ENCODE peak calls at places on chromosomes 13 and 19, in seven cellular contexts. One of them, this sample, is unnamed.

GRCh38 chr13:43031881-43032280 is 8.5 kb downstream of the DNAJC15 start:
- DNase-seq in mesendoderm: no peak
- DNase-seq in HCT116: no peak
- DNase-seq in heart left ventricle: no peak
- DNase-seq in breast epithelium: no peak
- DNase-seq in CD4-positive, alpha-beta T cell: no peak
- DNase-seq in suprapubic skin: no peak
- DNase-seq in this sample: no peak

GRCh38 chr13:73450583-73450982 is 391.8 kb downstream of the KLF5 start:
- DNase-seq in heart left ventricle: no peak
- DNase-seq in CD4-positive, alpha-beta T cell: no peak
- DNase-seq in breast epithelium: no peak
- DNase-seq in mesendoderm: no peak
- DNase-seq in suprapubic skin: no peak
- DNase-seq in HCT116: no peak
- DNase-seq in this sample: no peak

GRCh38 chr13:98517576-98518310 is 59.2 kb downstream of the STK24 start:
- DNase-seq in suprapubic skin: no peak
- DNase-seq in HCT116: no peak
- DNase-seq in breast epithelium: no peak
- DNase-seq in CD4-positive, alpha-beta T cell: peak
- DNase-seq in heart left ventricle: no peak
- DNase-seq in mesendoderm: no peak
- DNase-seq in this sample: no peak

GRCh38 chr13:61765940-61766666 is 350.5 kb upstream of the PCDH20 start:
- DNase-seq in mesendoderm: no peak
- DNase-seq in HCT116: no peak
- DNase-seq in breast epithelium: no peak
- DNase-seq in CD4-positive, alpha-beta T cell: no peak
- DNase-seq in heart left ventricle: no peak
- DNase-seq in suprapubic skin: no peak
- DNase-seq in this sample: no peak

GRCh38 chr19:48443731-48444128 is 2.1 kb upstream of the GRWD1 start:
- DNase-seq in mesendoderm: no peak
- DNase-seq in suprapubic skin: peak
- DNase-seq in CD4-positive, alpha-beta T cell: no peak
- DNase-seq in heart left ventricle: no peak
- DNase-seq in breast epithelium: no peak
- DNase-seq in HCT116: no peak
- DNase-seq in this sample: no peak

GRCh38 chr19:46828484-46828883 is 22.2 kb downstream of the AP2S1 start:
- DNase-seq in breast epithelium: no peak
- DNase-seq in heart left ventricle: no peak
- DNase-seq in mesendoderm: no peak
- DNase-seq in CD4-positive, alpha-beta T cell: no peak
- DNase-seq in suprapubic skin: no peak
- DNase-seq in HCT116: no peak
- DNase-seq in this sample: no peak

GRCh38 chr19:44712864-44713515 is 14.0 kb downstream of the CEACAM16 start:
- DNase-seq in mesendoderm: peak
- DNase-seq in breast epithelium: no peak
- DNase-seq in heart left ventricle: no peak
- DNase-seq in suprapubic skin: no peak
- DNase-seq in HCT116: no peak
- DNase-seq in CD4-positive, alpha-beta T cell: no peak
- DNase-seq in this sample: no peak

GRCh38 chr19:611506-611869 is 21.8 kb downstream of the HCN2 start:
- DNase-seq in mesendoderm: no peak
- DNase-seq in breast epithelium: no peak
- DNase-seq in suprapubic skin: no peak
- DNase-seq in CD4-positive, alpha-beta T cell: peak
- DNase-seq in HCT116: no peak
- DNase-seq in heart left ventricle: no peak
- DNase-seq in this sample: peak

GRCh38 chr19:44430956-44431355 is 17.3 kb downstream of the ZNF229 start:
- DNase-seq in breast epithelium: no peak
- DNase-seq in heart left ventricle: no peak
- DNase-seq in suprapubic skin: no peak
- DNase-seq in HCT116: no peak
- DNase-seq in CD4-positive, alpha-beta T cell: no peak
- DNase-seq in mesendoderm: no peak
- DNase-seq in this sample: no peak

GRCh38 chr19:34096020-34096915 is 76.0 kb upstream of the LSM14A start:
- DNase-seq in heart left ventricle: no peak
- DNase-seq in CD4-positive, alpha-beta T cell: no peak
- DNase-seq in breast epithelium: no peak
- DNase-seq in suprapubic skin: no peak
- DNase-seq in mesendoderm: peak
- DNase-seq in HCT116: peak
- DNase-seq in this sample: peak

GRCh38 chr13:30256713-30257432 is 50.5 kb downstream of the KATNAL1 start:
- DNase-seq in breast epithelium: no peak
- DNase-seq in suprapubic skin: no peak
- DNase-seq in HCT116: no peak
- DNase-seq in heart left ventricle: no peak
- DNase-seq in mesendoderm: peak
- DNase-seq in CD4-positive, alpha-beta T cell: no peak
- DNase-seq in this sample: no peak

GRCh38 chr13:106526748-106527488 is 8.5 kb downstream of the EFNB2 start:
- DNase-seq in breast epithelium: no peak
- DNase-seq in HCT116: no peak
- DNase-seq in heart left ventricle: no peak
- DNase-seq in mesendoderm: peak
- DNase-seq in CD4-positive, alpha-beta T cell: no peak
- DNase-seq in suprapubic skin: no peak
- DNase-seq in this sample: no peak

GRCh38 chr13:21675095-21676007 is 4.5 kb downstream of the FGF9 start:
- DNase-seq in CD4-positive, alpha-beta T cell: peak
- DNase-seq in mesendoderm: peak
- DNase-seq in breast epithelium: no peak
- DNase-seq in heart left ventricle: peak
- DNase-seq in suprapubic skin: no peak
- DNase-seq in HCT116: no peak
- DNase-seq in this sample: no peak

GRCh38 chr19:5314012-5314906 is 26.4 kb downstream of the PTPRS start:
- DNase-seq in mesendoderm: no peak
- DNase-seq in CD4-positive, alpha-beta T cell: no peak
- DNase-seq in breast epithelium: no peak
- DNase-seq in heart left ventricle: no peak
- DNase-seq in suprapubic skin: no peak
- DNase-seq in HCT116: no peak
- DNase-seq in this sample: no peak

GRCh38 chr13:30406779-30407416 is 15.4 kb upstream of the UBE2L5 start:
- DNase-seq in CD4-positive, alpha-beta T cell: no peak
- DNase-seq in HCT116: no peak
- DNase-seq in mesendoderm: no peak
- DNase-seq in suprapubic skin: no peak
- DNase-seq in breast epithelium: no peak
- DNase-seq in heart left ventricle: no peak
- DNase-seq in this sample: no peak

GRCh38 chr13:51324714-51325440 is 14.6 kb upstream of the SERPINE3 start:
- DNase-seq in heart left ventricle: no peak
- DNase-seq in HCT116: no peak
- DNase-seq in suprapubic skin: no peak
- DNase-seq in breast epithelium: no peak
- DNase-seq in mesendoderm: no peak
- DNase-seq in CD4-positive, alpha-beta T cell: no peak
- DNase-seq in this sample: no peak

GRCh38 chr13:26320766-26321165 is 66.8 kb downstream of the CDK8 start:
- DNase-seq in suprapubic skin: no peak
- DNase-seq in HCT116: no peak
- DNase-seq in mesendoderm: no peak
- DNase-seq in heart left ventricle: no peak
- DNase-seq in CD4-positive, alpha-beta T cell: no peak
- DNase-seq in breast epithelium: no peak
- DNase-seq in this sample: no peak

DNA sequence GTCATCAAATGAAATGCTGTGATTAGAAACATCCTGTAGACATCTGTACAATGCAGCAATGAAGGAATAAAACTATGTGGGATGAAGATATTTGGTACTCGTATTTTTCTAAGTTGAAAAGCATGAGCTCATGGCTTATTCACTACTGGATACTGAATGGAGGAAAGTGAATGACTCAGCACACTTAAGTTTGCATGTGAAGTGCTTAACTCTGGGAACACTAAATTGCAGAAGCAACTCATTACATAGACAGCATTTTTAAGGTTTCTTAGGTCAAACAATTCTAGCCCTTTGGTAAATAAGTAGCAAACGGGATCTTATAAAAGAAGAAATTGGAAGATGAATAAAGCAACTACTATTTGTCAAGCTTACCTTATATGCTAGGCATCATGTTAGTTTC is 428.9 kb upstream of the MIR17HG start:
- DNase-seq in mesendoderm: peak
- DNase-seq in breast epithelium: no peak
- DNase-seq in HCT116: no peak
- DNase-seq in CD4-positive, alpha-beta T cell: no peak
- DNase-seq in heart left ventricle: no peak
- DNase-seq in suprapubic skin: no peak
- DNase-seq in this sample: no peak
- H3K27ac ChIP-seq in mesendoderm: peak
- H3K27ac ChIP-seq in breast epithelium: no peak
- H3K27ac ChIP-seq in HCT116: no peak
- H3K27ac ChIP-seq in CD4-positive, alpha-beta T cell: no peak
- H3K27ac ChIP-seq in heart left ventricle: no peak
- H3K27ac ChIP-seq in suprapubic skin: no peak
- H3K27ac ChIP-seq in this sample: no peak

GRCh38 chr19:7395793-7396192 is 47.1 kb downstream of the ARHGEF18 start:
- DNase-seq in suprapubic skin: no peak
- DNase-seq in breast epithelium: no peak
- DNase-seq in CD4-positive, alpha-beta T cell: no peak
- DNase-seq in heart left ventricle: no peak
- DNase-seq in HCT116: no peak
- DNase-seq in mesendoderm: no peak
- DNase-seq in this sample: no peak

GRCh38 chr19:7393934-7394508 is 45.3 kb downstream of the ARHGEF18 start:
- DNase-seq in mesendoderm: no peak
- DNase-seq in heart left ventricle: no peak
- DNase-seq in HCT116: no peak
- DNase-seq in CD4-positive, alpha-beta T cell: no peak
- DNase-seq in suprapubic skin: no peak
- DNase-seq in breast epithelium: no peak
- DNase-seq in this sample: no peak

GRCh38 chr19:7395360-7395781 is 46.6 kb downstream of the ARHGEF18 start:
- DNase-seq in suprapubic skin: no peak
- DNase-seq in mesendoderm: no peak
- DNase-seq in breast epithelium: no peak
- DNase-seq in HCT116: no peak
- DNase-seq in CD4-positive, alpha-beta T cell: no peak
- DNase-seq in heart left ventricle: no peak
- DNase-seq in this sample: no peak

GRCh38 chr19:7393459-7393858 is 44.7 kb downstream of the ARHGEF18 start:
- DNase-seq in HCT116: no peak
- DNase-seq in suprapubic skin: no peak
- DNase-seq in heart left ventricle: no peak
- DNase-seq in CD4-positive, alpha-beta T cell: no peak
- DNase-seq in mesendoderm: no peak
- DNase-seq in breast epithelium: no peak
- DNase-seq in this sample: no peak

DNA sequence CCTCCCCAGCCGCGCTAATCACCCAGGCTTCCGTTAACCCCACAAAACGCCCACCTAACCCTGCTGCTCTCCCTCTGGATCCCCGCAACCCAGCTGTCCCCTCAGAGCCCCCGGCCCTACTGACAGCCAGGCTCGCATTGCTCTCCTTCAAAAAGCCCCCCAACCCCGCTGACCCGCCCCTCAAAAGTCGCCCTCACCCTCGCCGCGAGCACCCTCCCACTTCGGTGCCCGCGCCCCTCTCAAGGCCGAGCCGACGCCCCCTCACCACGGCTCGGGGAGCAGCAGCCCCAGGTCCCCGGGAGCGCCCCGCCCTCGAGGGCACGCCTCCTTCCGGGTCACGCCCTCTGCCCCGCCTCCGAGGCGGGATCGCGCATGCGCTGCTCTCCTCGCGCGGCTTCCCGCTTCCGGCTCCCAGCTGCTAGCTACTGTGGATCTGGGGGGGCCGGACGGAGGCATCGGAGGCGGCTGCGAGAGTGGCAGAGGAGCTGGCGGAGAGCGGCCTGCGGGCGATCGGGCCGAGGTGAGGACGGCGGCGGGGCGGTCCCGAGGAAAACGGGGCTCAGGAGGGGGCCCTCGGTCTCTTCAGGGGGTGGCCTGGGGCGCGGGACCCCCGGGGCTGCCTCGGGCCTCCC is 46.1 kb downstream of the ARHGEF18 start:
- DNase-seq in HCT116: peak
- DNase-seq in suprapubic skin: peak
- DNase-seq in mesendoderm: peak
- DNase-seq in CD4-positive, alpha-beta T cell: peak
- DNase-seq in heart left ventricle: peak
- DNase-seq in breast epithelium: peak
- DNase-seq in this sample: peak
- H3K27ac ChIP-seq in HCT116: peak
- H3K27ac ChIP-seq in suprapubic skin: peak
- H3K27ac ChIP-seq in mesendoderm: no peak
- H3K27ac ChIP-seq in CD4-positive, alpha-beta T cell: peak
- H3K27ac ChIP-seq in heart left ventricle: peak
- H3K27ac ChIP-seq in breast epithelium: peak
- H3K27ac ChIP-seq in this sample: peak

GRCh38 chr13:44389003-44389666 is 15.5 kb downstream of the SERP2 start:
- DNase-seq in mesendoderm: peak
- DNase-seq in heart left ventricle: no peak
- DNase-seq in HCT116: no peak
- DNase-seq in breast epithelium: no peak
- DNase-seq in CD4-positive, alpha-beta T cell: no peak
- DNase-seq in suprapubic skin: no peak
- DNase-seq in this sample: no peak
- H3K27ac ChIP-seq in mesendoderm: peak
- H3K27ac ChIP-seq in heart left ventricle: no peak
- H3K27ac ChIP-seq in HCT116: no peak
- H3K27ac ChIP-seq in breast epithelium: no peak
- H3K27ac ChIP-seq in CD4-positive, alpha-beta T cell: no peak
- H3K27ac ChIP-seq in suprapubic skin: no peak
- H3K27ac ChIP-seq in this sample: no peak

DNA sequence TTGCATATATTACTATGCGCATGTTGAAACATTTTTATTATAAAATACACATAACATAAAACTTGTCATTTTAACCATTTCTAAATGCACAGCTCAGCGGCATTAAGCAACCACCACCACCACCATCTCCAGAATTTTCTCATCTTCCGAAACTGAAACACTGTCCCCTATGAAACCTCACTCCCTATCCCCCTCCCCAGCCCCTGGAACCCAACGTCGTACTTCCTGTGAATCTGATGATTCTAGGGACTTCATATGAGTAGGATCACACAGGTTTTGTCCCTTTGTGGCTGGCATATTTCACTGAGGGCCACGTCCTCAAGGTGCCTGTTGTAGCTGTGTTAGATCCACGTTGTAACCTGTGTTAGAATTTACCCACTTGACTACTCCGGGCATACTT is 716 bp upstream of the MAP2K2 start:
- DNase-seq in HCT116: no peak
- DNase-seq in heart left ventricle: no peak
- DNase-seq in mesendoderm: peak
- DNase-seq in breast epithelium: no peak
- DNase-seq in suprapubic skin: no peak
- DNase-seq in CD4-positive, alpha-beta T cell: no peak
- DNase-seq in this sample: no peak
- H3K27ac ChIP-seq in HCT116: peak
- H3K27ac ChIP-seq in heart left ventricle: no peak
- H3K27ac ChIP-seq in mesendoderm: no peak
- H3K27ac ChIP-seq in breast epithelium: no peak
- H3K27ac ChIP-seq in suprapubic skin: no peak
- H3K27ac ChIP-seq in CD4-positive, alpha-beta T cell: no peak
- H3K27ac ChIP-seq in this sample: no peak